ENCODE peak calls at places on chromosomes 13 and 19, in six cellular contexts. One of them, this sample, is unnamed.

GRCh38 chr13:51873419-51873818 is 11.7 kb downstream of the CCDC70 start:
- DNase-seq in nephron progenitor cell: no peak
- DNase-seq in tibial nerve: no peak
- DNase-seq in fibroblast of lung: no peak
- DNase-seq in transverse colon: no peak
- DNase-seq in kidney epithelial cell: no peak
- DNase-seq in this sample: no peak

GRCh38 chr19:27652796-27653195 is 1560.2 kb downstream of the UQCRFS1 start:
- DNase-seq in nephron progenitor cell: no peak
- DNase-seq in tibial nerve: no peak
- DNase-seq in fibroblast of lung: no peak
- DNase-seq in transverse colon: no peak
- DNase-seq in kidney epithelial cell: no peak
- DNase-seq in this sample: no peak

GRCh38 chr19:19142347-19142746 is 4.1 kb upstream of the TMEM161A start:
- DNase-seq in nephron progenitor cell: no peak
- DNase-seq in tibial nerve: no peak
- DNase-seq in fibroblast of lung: no peak
- DNase-seq in transverse colon: no peak
- DNase-seq in kidney epithelial cell: no peak
- DNase-seq in this sample: no peak

GRCh38 chr13:98173431-98173921 is 3.6 kb downstream of the RNF113B start:
- DNase-seq in nephron progenitor cell: no peak
- DNase-seq in tibial nerve: no peak
- DNase-seq in fibroblast of lung: peak
- DNase-seq in transverse colon: peak
- DNase-seq in kidney epithelial cell: peak
- DNase-seq in this sample: no peak

GRCh38 chr13:36430247-36431203 is 1.8 kb upstream of the CCNA1 start:
- DNase-seq in nephron progenitor cell: peak
- DNase-seq in tibial nerve: no peak
- DNase-seq in fibroblast of lung: no peak
- DNase-seq in transverse colon: no peak
- DNase-seq in kidney epithelial cell: no peak
- DNase-seq in this sample: no peak

GRCh38 chr19:17762505-17763229 is 11.4 kb downstream of the FCHO1 start:
- DNase-seq in nephron progenitor cell: peak
- DNase-seq in tibial nerve: no peak
- DNase-seq in fibroblast of lung: peak
- DNase-seq in transverse colon: peak
- DNase-seq in kidney epithelial cell: no peak
- DNase-seq in this sample: peak

GRCh38 chr19:44759083-44759804 is 10.7 kb downstream of the BCL3 start:
- DNase-seq in nephron progenitor cell: no peak
- DNase-seq in tibial nerve: no peak
- DNase-seq in fibroblast of lung: no peak
- DNase-seq in transverse colon: no peak
- DNase-seq in kidney epithelial cell: no peak
- DNase-seq in this sample: no peak

GRCh38 chr13:106184778-106185177 is 350.7 kb downstream of the EFNB2 start:
- DNase-seq in nephron progenitor cell: no peak
- DNase-seq in tibial nerve: no peak
- DNase-seq in fibroblast of lung: no peak
- DNase-seq in transverse colon: no peak
- DNase-seq in kidney epithelial cell: no peak
- DNase-seq in this sample: no peak

GRCh38 chr13:52851153-52851962 is 2.9 kb upstream of the PCDH8 start:
- DNase-seq in nephron progenitor cell: peak
- DNase-seq in tibial nerve: no peak
- DNase-seq in fibroblast of lung: peak
- DNase-seq in transverse colon: peak
- DNase-seq in kidney epithelial cell: no peak
- DNase-seq in this sample: peak

GRCh38 chr13:113851826-113852535 is 11.9 kb downstream of the GAS6 start:
- DNase-seq in nephron progenitor cell: no peak
- DNase-seq in tibial nerve: no peak
- DNase-seq in fibroblast of lung: no peak
- DNase-seq in transverse colon: no peak
- DNase-seq in kidney epithelial cell: no peak
- DNase-seq in this sample: no peak

GRCh38 chr19:56367829-56368711 is 25.3 kb downstream of the ZNF582 start:
- DNase-seq in nephron progenitor cell: peak
- DNase-seq in tibial nerve: peak
- DNase-seq in fibroblast of lung: peak
- DNase-seq in transverse colon: peak
- DNase-seq in kidney epithelial cell: peak
- DNase-seq in this sample: peak

GRCh38 chr13:79477968-79478367 is 3.0 kb upstream of the NDFIP2 start:
- DNase-seq in nephron progenitor cell: no peak
- DNase-seq in tibial nerve: no peak
- DNase-seq in fibroblast of lung: no peak
- DNase-seq in transverse colon: no peak
- DNase-seq in kidney epithelial cell: no peak
- DNase-seq in this sample: no peak

GRCh38 chr13:98004107-98004506 is 50.6 kb downstream of the IPO5 start:
- DNase-seq in nephron progenitor cell: no peak
- DNase-seq in tibial nerve: no peak
- DNase-seq in fibroblast of lung: peak
- DNase-seq in transverse colon: no peak
- DNase-seq in kidney epithelial cell: no peak
- DNase-seq in this sample: no peak

GRCh38 chr13:24716011-24716410 is 35.8 kb downstream of the ATP12A start:
- DNase-seq in nephron progenitor cell: no peak
- DNase-seq in tibial nerve: no peak
- DNase-seq in fibroblast of lung: no peak
- DNase-seq in transverse colon: no peak
- DNase-seq in kidney epithelial cell: no peak
- DNase-seq in this sample: no peak

GRCh38 chr19:48060381-48060780 is 16.5 kb upstream of the CABP5 start:
- DNase-seq in nephron progenitor cell: no peak
- DNase-seq in tibial nerve: no peak
- DNase-seq in fibroblast of lung: no peak
- DNase-seq in transverse colon: no peak
- DNase-seq in kidney epithelial cell: no peak
- DNase-seq in this sample: no peak

GRCh38 chr19:48059331-48059730 is 15.5 kb upstream of the CABP5 start:
- DNase-seq in nephron progenitor cell: no peak
- DNase-seq in tibial nerve: no peak
- DNase-seq in fibroblast of lung: no peak
- DNase-seq in transverse colon: no peak
- DNase-seq in kidney epithelial cell: no peak
- DNase-seq in this sample: no peak

GRCh38 chr19:48064509-48064908 is 20.6 kb upstream of the CABP5 start:
- DNase-seq in nephron progenitor cell: no peak
- DNase-seq in tibial nerve: no peak
- DNase-seq in fibroblast of lung: no peak
- DNase-seq in transverse colon: no peak
- DNase-seq in kidney epithelial cell: no peak
- DNase-seq in this sample: no peak

DNA sequence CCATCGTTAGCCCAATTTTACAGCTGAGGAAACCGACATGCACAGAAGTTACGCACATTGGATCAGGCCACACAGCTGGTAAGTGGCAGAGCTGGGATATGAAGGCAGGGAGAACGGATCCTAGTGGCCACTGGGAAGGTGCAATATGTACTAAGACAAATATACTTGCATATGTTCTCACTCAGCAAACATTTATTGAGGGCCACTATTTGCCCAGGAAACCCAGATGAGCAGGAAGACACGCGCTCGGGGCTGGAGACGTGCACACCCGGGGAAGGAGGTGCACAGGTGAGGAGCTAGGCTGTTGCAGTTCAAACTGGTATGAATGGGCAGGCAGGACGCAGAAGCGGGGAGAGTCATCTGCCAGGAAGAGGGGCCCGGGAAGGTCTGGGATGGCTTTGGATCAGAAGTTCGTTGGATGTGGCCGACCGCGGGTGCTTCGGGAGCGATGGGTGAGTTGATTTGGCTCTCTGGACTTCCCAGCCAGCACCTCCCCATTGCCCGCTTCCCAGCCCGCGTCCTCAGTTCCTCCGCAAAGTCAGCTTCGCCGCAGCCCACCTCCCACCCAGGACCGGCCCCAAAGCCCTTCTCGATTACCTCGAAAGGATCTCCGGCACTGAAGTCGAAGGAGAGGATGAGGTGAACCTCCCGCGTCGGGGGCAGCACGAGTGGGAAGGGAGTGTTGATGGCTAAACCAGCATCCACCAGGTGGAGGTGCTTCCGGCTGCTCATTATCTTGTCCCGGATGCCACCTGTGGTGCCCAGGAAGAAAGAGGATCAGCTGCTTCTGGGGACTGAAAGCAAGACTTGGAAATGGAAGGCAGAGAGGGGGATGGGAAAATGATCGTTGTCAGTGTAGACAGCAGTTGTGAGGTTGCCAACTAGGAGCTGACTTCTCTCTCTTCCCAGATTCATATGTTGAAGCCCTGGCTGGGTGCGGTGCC is 17.8 kb upstream of the CABP5 start:
- DNase-seq in nephron progenitor cell: no peak
- DNase-seq in tibial nerve: no peak
- DNase-seq in fibroblast of lung: no peak
- DNase-seq in transverse colon: no peak
- DNase-seq in kidney epithelial cell: no peak
- DNase-seq in this sample: no peak
- TF ChIP-seq CTCF in nephron progenitor cell: no peak
- TF ChIP-seq CTCF in tibial nerve: no peak
- TF ChIP-seq CTCF in fibroblast of lung: no peak
- TF ChIP-seq CTCF in transverse colon: no peak
- TF ChIP-seq CTCF in kidney epithelial cell: no peak
- TF ChIP-seq CTCF in this sample: no peak

GRCh38 chr13:99659234-99659633 is 158.0 kb downstream of the TM9SF2 start:
- DNase-seq in nephron progenitor cell: no peak
- DNase-seq in tibial nerve: no peak
- DNase-seq in fibroblast of lung: no peak
- DNase-seq in transverse colon: no peak
- DNase-seq in kidney epithelial cell: no peak
- DNase-seq in this sample: no peak

GRCh38 chr13:99660101-99660500 is 158.8 kb downstream of the TM9SF2 start:
- DNase-seq in nephron progenitor cell: no peak
- DNase-seq in tibial nerve: no peak
- DNase-seq in fibroblast of lung: no peak
- DNase-seq in transverse colon: no peak
- DNase-seq in kidney epithelial cell: no peak
- DNase-seq in this sample: no peak

GRCh38 chr13:99657848-99658265 is 156.6 kb downstream of the TM9SF2 start:
- DNase-seq in nephron progenitor cell: peak
- DNase-seq in tibial nerve: no peak
- DNase-seq in fibroblast of lung: peak
- DNase-seq in transverse colon: no peak
- DNase-seq in kidney epithelial cell: no peak
- DNase-seq in this sample: peak

GRCh38 chr13:99656843-99657506 is 155.7 kb downstream of the TM9SF2 start:
- DNase-seq in nephron progenitor cell: no peak
- DNase-seq in tibial nerve: no peak
- DNase-seq in fibroblast of lung: no peak
- DNase-seq in transverse colon: no peak
- DNase-seq in kidney epithelial cell: no peak
- DNase-seq in this sample: no peak

DNA sequence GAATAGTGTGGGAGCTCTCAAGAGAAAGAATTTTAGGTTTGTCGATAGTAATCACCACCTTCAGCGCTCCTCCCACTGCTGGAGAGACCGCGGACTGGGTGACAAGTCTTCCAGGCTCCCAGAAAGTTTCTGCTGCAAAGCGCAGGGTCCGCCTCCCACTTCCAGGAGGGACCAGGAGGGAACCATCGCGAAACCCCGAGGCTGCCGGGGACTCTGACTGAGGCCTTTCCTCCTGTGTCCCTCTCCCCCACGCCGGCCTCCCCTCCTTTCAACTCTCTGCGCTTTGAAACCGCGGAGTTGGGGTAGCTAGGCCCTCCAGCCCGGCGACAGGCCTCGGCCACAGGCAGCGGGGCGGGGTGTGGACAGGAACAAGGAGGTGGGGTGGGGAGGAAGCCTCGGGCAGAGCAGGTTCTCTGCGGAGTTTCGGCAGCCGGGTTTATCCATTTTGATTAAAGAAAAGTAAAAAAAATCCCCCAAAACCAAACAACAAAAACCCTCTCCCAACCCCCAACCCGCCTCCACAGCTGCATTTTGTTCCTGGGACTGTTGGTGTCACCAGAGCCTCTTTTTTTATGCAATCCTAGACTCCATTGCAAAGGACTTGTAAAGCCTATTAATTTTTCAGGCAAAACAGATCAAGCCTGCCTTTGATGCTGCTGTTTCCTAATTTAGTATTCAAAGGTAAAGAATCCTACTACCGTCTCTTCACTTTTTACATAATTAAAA is 157.2 kb downstream of the TM9SF2 start:
- DNase-seq in nephron progenitor cell: peak
- DNase-seq in tibial nerve: peak
- DNase-seq in fibroblast of lung: peak
- DNase-seq in transverse colon: peak
- DNase-seq in kidney epithelial cell: no peak
- DNase-seq in this sample: peak
- TF ChIP-seq CTCF in nephron progenitor cell: peak
- TF ChIP-seq CTCF in tibial nerve: peak
- TF ChIP-seq CTCF in fibroblast of lung: peak
- TF ChIP-seq CTCF in transverse colon: peak
- TF ChIP-seq CTCF in kidney epithelial cell: peak
- TF ChIP-seq CTCF in this sample: no peak

DNA sequence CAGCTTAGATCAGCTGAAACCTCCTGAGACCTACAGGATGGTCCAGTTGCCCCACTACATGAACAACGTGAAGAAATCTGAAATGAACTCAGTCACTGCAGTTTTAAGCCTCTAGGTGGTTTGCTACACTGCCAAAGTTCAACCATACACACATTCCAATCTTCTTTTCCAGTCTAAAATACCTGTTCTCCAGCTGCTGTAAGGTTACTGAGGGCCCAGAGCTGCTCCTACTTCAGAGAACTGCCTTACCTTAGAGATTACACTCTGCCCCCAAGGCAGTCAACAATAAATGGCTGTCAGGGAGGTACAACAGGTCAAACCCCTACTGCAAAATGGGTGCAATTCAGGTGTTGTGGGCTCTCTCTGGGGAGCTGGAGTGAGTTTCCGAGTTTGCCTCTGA is 154.1 kb upstream of the MIR17HG start:
- DNase-seq in nephron progenitor cell: no peak
- DNase-seq in tibial nerve: no peak
- DNase-seq in fibroblast of lung: no peak
- DNase-seq in transverse colon: no peak
- DNase-seq in kidney epithelial cell: no peak
- DNase-seq in this sample: no peak
- TF ChIP-seq CTCF in nephron progenitor cell: no peak
- TF ChIP-seq CTCF in tibial nerve: no peak
- TF ChIP-seq CTCF in fibroblast of lung: no peak
- TF ChIP-seq CTCF in transverse colon: no peak
- TF ChIP-seq CTCF in kidney epithelial cell: no peak
- TF ChIP-seq CTCF in this sample: no peak

DNA sequence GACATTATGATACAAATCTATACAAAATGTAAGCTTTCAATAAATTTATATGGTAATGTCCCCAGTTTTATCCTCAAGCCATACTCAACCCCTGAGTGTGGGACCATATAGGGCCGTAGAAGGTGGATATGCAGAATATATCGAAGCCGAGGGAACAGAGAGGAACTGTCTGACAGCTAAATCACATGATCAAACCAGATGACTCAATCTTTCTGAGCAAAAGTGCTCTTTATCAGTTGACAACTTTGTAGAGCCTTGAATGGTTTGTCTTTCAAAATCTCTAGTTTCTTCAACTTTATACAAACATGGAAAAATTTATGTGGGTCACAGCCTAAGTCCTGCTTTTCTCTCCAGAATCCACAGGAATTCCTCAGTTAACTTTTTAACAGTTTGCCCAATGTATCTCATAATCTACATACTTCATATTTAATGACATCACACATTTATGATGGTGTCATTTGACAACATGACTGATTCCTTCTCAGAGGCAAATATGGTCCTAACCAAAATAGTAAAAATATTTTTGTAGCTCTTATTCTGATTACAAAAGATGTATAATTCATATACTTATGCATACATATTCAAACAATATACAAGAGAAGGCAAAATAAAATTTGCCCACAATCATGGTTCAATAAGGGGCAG is 673.0 kb upstream of the GPC6 start:
- DNase-seq in nephron progenitor cell: no peak
- DNase-seq in tibial nerve: no peak
- DNase-seq in fibroblast of lung: no peak
- DNase-seq in transverse colon: no peak
- DNase-seq in kidney epithelial cell: no peak
- DNase-seq in this sample: no peak
- TF ChIP-seq CTCF in nephron progenitor cell: no peak
- TF ChIP-seq CTCF in tibial nerve: no peak
- TF ChIP-seq CTCF in fibroblast of lung: no peak
- TF ChIP-seq CTCF in transverse colon: no peak
- TF ChIP-seq CTCF in kidney epithelial cell: no peak
- TF ChIP-seq CTCF in this sample: no peak